ENCODE peak calls at places on chromosomes 7 and 10, in four cellular contexts. Q, K, S and E are unnamed samples.
A peak's percentile ranks its signal among the peaks of the same experiment; 100 is the strongest.

GRCh38 chr10:77698267-77698932 is 60.8 kb upstream of the KCNMA1 start:
- DNase-seq in K (no peak), S (no peak), Q (no peak), E (no peak)

GRCh38 chr7:20578257-20578771 is 37.2 kb upstream of the ABCB5 start:
- DNase-seq in Q (no peak), K (no peak), S (no peak), E (no peak)

GRCh38 chr7:20310963-20311742 is 19.5 kb upstream of the ITGB8 start:
- DNase-seq in S (no peak), K (no peak), Q (peak; percentile 42), E (no peak)

GRCh38 chr10:63346015-63346441 is 119.7 kb downstream of the JMJD1C start:
- DNase-seq in K (no peak), Q (no peak), S (no peak), E (no peak)

GRCh38 chr7:26626156-26626555 is 238.2 kb downstream of the SKAP2 start:
- DNase-seq in K (no peak), S (no peak), Q (no peak), E (no peak)

GRCh38 chr7:150329331-150330106 is 6.2 kb upstream of the ACTR3C start:
- DNase-seq in Q (peak; percentile 93), K (no peak), S (no peak), E (peak; percentile 75)

GRCh38 chr10:49360271-49361177 is 35.4 kb downstream of the DRGX start:
- DNase-seq in S (no peak), K (peak; percentile 75), Q (peak; percentile 17), E (peak; percentile 66)

GRCh38 chr7:96949766-96950165 is 55.6 kb upstream of the DLX6 start:
- DNase-seq in Q (no peak), S (no peak), K (no peak), E (no peak)

GRCh38 chr7:147298611-147299043 is 1182.0 kb downstream of the CNTNAP2 start:
- DNase-seq in K (no peak), S (no peak), Q (no peak), E (no peak)

GRCh38 chr10:121080324-121080807 is 229.2 kb downstream of the WDR11 start:
- DNase-seq in K (no peak), Q (no peak), S (no peak), E (peak; percentile 47)

GRCh38 chr10:58653139-58653538 is 140.5 kb downstream of the BICC1 start:
- DNase-seq in Q (no peak), K (no peak), S (no peak), E (no peak)

GRCh38 chr7:1537631-1538412 is 7.3 kb downstream of the MAFK start:
- DNase-seq in K (peak; percentile 87), S (peak; percentile 90), Q (peak; percentile 78), E (peak; percentile 98)

GRCh38 chr10:92760609-92761008 is 70.9 kb downstream of the HHEX start:
- DNase-seq in K (no peak), Q (no peak), S (no peak), E (no peak)

GRCh38 chr7:114944742-114945625 is 23.1 kb downstream of the MDFIC start:
- DNase-seq in Q (peak; percentile 50), S (peak; percentile 84), K (no peak), E (peak; percentile 87)

GRCh38 chr7:44712012-44712411 is 36.6 kb upstream of the ZMIZ2 start:
- DNase-seq in Q (no peak), K (no peak), S (no peak), E (no peak)

GRCh38 chr7:157228864-157229422 is 90.2 kb downstream of the UBE3C start:
- DNase-seq in K (no peak), S (no peak), Q (peak; percentile 72), E (no peak)

DNA sequence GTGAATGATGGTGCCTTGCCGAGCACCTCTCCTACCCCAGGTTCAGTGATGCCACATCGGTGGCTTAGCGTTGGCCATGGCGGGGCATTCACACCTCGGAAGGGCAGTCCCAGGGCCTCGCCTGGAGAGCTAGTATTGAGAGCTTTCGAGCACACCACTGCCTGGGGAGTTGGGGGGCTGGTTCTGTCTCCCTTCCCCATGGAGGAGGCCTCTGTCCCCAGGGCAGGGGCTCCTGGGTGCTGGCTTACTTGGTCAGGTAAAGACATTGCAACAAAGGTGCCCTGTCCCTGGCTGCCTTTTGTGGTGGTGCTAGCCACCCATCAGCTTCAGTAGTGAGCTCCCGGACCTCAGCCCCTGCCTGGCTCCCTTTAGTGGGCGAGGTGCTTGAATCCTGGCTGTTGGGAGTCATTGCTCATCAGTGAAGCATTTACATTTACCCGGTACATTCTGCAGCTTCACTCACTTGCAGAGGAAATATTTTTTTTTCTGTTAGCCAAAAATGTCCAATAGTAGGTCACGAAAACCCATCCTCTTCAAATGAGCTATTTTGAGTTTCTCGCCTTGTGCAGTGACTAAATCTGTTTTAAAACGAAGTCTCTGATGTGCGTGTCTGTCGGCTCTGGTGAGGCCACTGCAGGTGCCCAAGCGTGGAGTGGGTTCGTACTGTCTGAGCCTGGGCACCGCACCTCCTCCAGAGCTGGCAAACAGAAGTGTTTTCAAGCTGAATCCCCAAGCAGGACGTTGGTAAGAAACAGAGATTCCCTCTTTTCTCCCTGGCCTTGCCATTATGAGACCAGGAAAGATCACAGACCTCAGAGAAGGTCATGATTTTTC is 95.5 kb downstream of the INPP5A start:
- DNase-seq in S (peak; percentile 6), K (peak; percentile 44), Q (no peak), E (no peak)
- H3K4me1 ChIP-seq in S (peaks cover 72% of the 10 kb centered on the region), K (peaks cover 61% of the 10 kb centered on the region), Q (no peaks in the 10 kb centered on the region), E (peaks cover 32% of the 10 kb centered on the region)

GRCh38 chr7:77760809-77761453 is 37.3 kb downstream of the TMEM60 start:
- DNase-seq in S (no peak), Q (no peak), K (no peak), E (no peak)

GRCh38 chr7:77757589-77757988 is 40.6 kb downstream of the TMEM60 start:
- DNase-seq in Q (no peak), K (no peak), S (no peak), E (no peak)

GRCh38 chr7:77759294-77759889 is 38.8 kb downstream of the TMEM60 start:
- DNase-seq in S (no peak), Q (peak; percentile 84), K (no peak), E (no peak)
- H3K4me3 ChIP-seq in S (no peak overlapping the region), Q (no peak overlapping the region), K (no peak overlapping the region), E (no peak overlapping the region)

GRCh38 chr7:90769036-90769435 is 172.9 kb downstream of the CDK14 start:
- DNase-seq in S (no peak), Q (no peak), K (no peak), E (no peak)
- H3K4me1 ChIP-seq in S (peaks cover 16% of the 10 kb centered on the region), Q (peaks cover 12% of the 10 kb centered on the region), K (no peaks in the 10 kb centered on the region), E (peaks cover 3% of the 10 kb centered on the region)

GRCh38 chr10:129964611-129965417 is 740 bp upstream of the EBF3 start:
- DNase-seq in S (peak; percentile 40), Q (no peak), K (no peak), E (peak; percentile 78)

GRCh38 chr10:129966370-129966769 is 2.3 kb upstream of the EBF3 start:
- DNase-seq in K (no peak), S (no peak), Q (no peak), E (no peak)

GRCh38 chr10:129965940-129966339 is 1.9 kb upstream of the EBF3 start:
- DNase-seq in S (no peak), Q (no peak), K (no peak), E (no peak)

GRCh38 chr10:129963831-129964501 is at the start of gene EBF3:
- DNase-seq in S (peak; percentile 91), Q (peak; percentile 92), K (no peak), E (peak; percentile 97)

GRCh38 chr10:129965418-129965793 is 1.3 kb upstream of the EBF3 start:
- DNase-seq in S (no peak), Q (no peak), K (no peak), E (no peak)
- H3K4me3 ChIP-seq in S (peak overlapping the region; percentile 83), Q (peak overlapping the region; percentile 57), K (no peak overlapping the region), E (peak overlapping the region; percentile 75)

GRCh38 chr10:86678999-86679792 is 10.9 kb downstream of the LDB3 start:
- DNase-seq in Q (no peak), K (no peak), S (no peak), E (no peak)
- H3K4me1 ChIP-seq in Q (no peaks in the 10 kb centered on the region), K (no peaks in the 10 kb centered on the region), S (peaks cover 96% of the 10 kb centered on the region), E (no peaks in the 10 kb centered on the region)

DNA sequence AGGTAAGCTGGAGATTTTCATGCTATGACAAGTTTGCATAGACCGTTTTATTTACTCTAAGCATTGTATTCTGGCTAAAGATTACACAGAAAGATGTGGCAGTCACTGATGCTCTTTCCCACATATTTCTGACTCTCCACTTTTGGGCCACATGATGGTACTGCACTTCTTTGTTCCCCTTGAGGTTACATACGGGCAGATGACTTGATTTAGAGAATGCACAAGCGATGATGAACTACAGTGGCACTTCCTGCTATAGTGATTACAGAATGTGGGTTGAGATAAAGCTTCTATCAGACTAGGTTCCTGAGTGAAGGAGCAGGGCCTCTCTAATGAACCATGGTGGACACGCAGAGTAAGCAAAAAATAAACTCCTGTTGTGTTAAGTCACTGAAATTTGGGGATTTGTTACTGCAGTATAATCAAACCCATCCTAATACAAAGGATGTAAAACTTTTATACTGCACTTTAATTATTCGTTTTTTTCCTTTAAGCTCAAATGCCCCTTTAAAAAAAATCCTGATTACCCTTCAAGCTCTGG is 177.9 kb downstream of the TAX1BP1 start:
- DNase-seq in K (no peak), Q (no peak), S (no peak), E (no peak)
- H3K4me3 ChIP-seq in K (no peak overlapping the region), Q (no peak overlapping the region), S (no peak overlapping the region), E (no peak overlapping the region)

GRCh38 chr10:79409038-79410035 is 36.1 kb downstream of the ZCCHC24 start:
- DNase-seq in S (peak; percentile 13), Q (no peak), K (no peak), E (peak; percentile 71)

GRCh38 chr10:79406683-79407396 is 38.6 kb downstream of the ZCCHC24 start:
- DNase-seq in K (no peak), Q (no peak), S (no peak), E (no peak)

GRCh38 chr10:79405995-79406515 is 39.4 kb downstream of the ZCCHC24 start:
- DNase-seq in Q (no peak), K (no peak), S (no peak), E (peak; percentile 6)

GRCh38 chr10:79407397-79407796 is 38.0 kb downstream of the ZCCHC24 start:
- DNase-seq in K (no peak), Q (no peak), S (no peak), E (no peak)

DNA sequence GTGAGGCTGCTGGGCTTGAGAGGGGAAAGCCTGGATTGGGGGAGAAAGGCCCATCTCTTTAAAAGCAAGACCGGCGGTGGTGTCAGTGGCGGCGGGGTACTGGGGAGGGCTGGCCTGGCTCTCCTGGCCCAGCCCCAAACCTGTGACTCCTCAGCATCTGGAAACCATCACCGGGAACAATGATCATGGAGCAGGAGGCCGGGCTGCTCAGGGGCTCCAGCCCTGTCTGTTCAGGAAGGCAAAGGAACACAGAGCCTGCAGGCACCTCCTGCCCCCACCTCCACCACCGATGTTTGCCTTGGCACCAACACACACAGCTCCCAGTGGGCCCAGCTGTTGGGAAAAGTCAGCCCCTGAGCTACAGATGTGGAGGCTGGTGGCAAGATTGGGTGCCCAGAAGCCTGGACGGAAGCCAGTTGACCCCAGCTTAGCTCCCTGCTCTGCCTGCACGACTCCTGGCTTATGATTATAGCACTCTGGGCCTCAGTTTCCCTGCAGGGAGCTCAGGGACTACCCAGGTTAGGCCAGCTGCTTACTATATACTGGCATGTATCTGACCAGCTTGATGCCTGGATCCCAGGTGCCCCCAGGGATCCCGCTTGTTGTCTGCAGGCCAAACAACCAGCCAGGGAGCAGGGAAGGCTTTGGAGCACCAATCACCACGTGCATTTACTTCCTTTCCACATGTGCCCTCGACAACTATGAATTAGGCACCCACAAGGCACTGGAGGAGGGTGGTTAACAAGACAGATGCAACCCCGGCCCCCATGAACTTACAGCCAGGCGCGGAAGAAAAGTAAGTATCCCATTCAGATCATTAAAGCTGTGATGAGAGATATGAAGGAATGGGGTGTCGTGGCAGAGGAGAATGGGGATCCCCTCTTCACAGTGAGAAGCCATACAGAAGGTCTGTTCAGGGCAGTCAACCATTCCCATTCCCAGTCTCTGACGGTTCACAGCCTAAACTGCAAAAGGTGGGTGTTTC is 37.3 kb downstream of the ZCCHC24 start:
- DNase-seq in S (peak; percentile 65), Q (no peak), K (no peak), E (peak; percentile 62)
- H3K4me1 ChIP-seq in S (peaks cover 73% of the 10 kb centered on the region), Q (peaks cover 3% of the 10 kb centered on the region), K (peaks cover 54% of the 10 kb centered on the region), E (peaks cover 65% of the 10 kb centered on the region)